ENCODE peak calls at places on chromosomes 3 and 15, in five cellular contexts. G is hepatocyte, Z is colonic mucosa, S is fibroblast of lung, K is dorsolateral prefrontal cortex. C is an unnamed sample.

GRCh38 chr3:56761887-56762605 is 39.7 kb downstream of the ARHGEF3 start:
- DNase-seq in G (no peak), Z (no peak), S (no peak), K (no peak), C (no peak)

GRCh38 chr3:64530434-64531049 is 157.3 kb downstream of the ADAMTS9 start:
- DNase-seq in G (peak; percentile 79), Z (peak; percentile 70), S (peak; percentile 69), K (no peak), C (no peak)

GRCh38 chr3:13123765-13124164 is 50.5 kb upstream of the IQSEC1 start:
- DNase-seq in G (no peak), Z (no peak), S (no peak), K (peak; percentile 13), C (no peak)

GRCh38 chr3:52655895-52656294 is 29.8 kb downstream of the PBRM1 start:
- DNase-seq in G (no peak), Z (no peak), S (no peak), K (no peak), C (no peak)

GRCh38 chr3:127454968-127455367 is 135.6 kb downstream of the TPRA1 start:
- DNase-seq in G (no peak), Z (no peak), S (no peak), K (no peak), C (no peak)

GRCh38 chr3:170222647-170223541 is 670 bp downstream of the PRKCI start:
- DNase-seq in G (peak; percentile 63), Z (peak; percentile 44), S (peak; percentile 45), K (no peak), C (peak; percentile 3)

GRCh38 chr15:31251165-31251564 is 75.5 kb upstream of the KLF13 start:
- DNase-seq in G (no peak), Z (no peak), S (no peak), K (no peak), C (no peak)

GRCh38 chr15:68228971-68229385 is 550 bp downstream of the CLN6 start:
- DNase-seq in G (peak; percentile 15), Z (no peak), S (no peak), K (no peak), C (no peak)

GRCh38 chr3:114052216-114052615 is 4.1 kb downstream of the CCDC191 start:
- DNase-seq in G (no peak), Z (no peak), S (no peak), K (no peak), C (no peak)

GRCh38 chr3:196632033-196632751 is 7.3 kb upstream of the NRROS start:
- DNase-seq in G (peak; percentile 91), Z (peak; percentile 89), S (peak; percentile 50), K (peak; percentile 85), C (peak; percentile 57)

GRCh38 chr15:78651930-78652655 is 11.1 kb upstream of the CHRNB4 start:
- DNase-seq in G (no peak), Z (no peak), S (no peak), K (no peak), C (no peak)

GRCh38 chr15:31275331-31276262 is 51.0 kb upstream of the KLF13 start:
- DNase-seq in G (no peak), Z (no peak), S (no peak), K (no peak), C (no peak)

GRCh38 chr3:81531846-81532245 is 229.6 kb downstream of the GBE1 start:
- DNase-seq in G (no peak), Z (no peak), S (no peak), K (no peak), C (no peak)

GRCh38 chr3:73433681-73434080 is 191.1 kb downstream of the PDZRN3 start:
- DNase-seq in G (no peak), Z (no peak), S (peak; percentile 41), K (peak; percentile 45), C (no peak)

GRCh38 chr15:66886241-66886675 is 179.1 kb upstream of the SMAD3 start:
- DNase-seq in G (no peak), Z (peak; percentile 8), S (no peak), K (no peak), C (no peak)

GRCh38 chr3:186002884-186003472 is 65.2 kb upstream of the TRA2B start:
- DNase-seq in G (no peak), Z (no peak), S (peak; percentile 63), K (no peak), C (no peak)

GRCh38 chr3:139491966-139492365 is 15.7 kb upstream of the RBP2 start:
- DNase-seq in G (no peak), Z (no peak), S (no peak), K (no peak), C (no peak)

DNA sequence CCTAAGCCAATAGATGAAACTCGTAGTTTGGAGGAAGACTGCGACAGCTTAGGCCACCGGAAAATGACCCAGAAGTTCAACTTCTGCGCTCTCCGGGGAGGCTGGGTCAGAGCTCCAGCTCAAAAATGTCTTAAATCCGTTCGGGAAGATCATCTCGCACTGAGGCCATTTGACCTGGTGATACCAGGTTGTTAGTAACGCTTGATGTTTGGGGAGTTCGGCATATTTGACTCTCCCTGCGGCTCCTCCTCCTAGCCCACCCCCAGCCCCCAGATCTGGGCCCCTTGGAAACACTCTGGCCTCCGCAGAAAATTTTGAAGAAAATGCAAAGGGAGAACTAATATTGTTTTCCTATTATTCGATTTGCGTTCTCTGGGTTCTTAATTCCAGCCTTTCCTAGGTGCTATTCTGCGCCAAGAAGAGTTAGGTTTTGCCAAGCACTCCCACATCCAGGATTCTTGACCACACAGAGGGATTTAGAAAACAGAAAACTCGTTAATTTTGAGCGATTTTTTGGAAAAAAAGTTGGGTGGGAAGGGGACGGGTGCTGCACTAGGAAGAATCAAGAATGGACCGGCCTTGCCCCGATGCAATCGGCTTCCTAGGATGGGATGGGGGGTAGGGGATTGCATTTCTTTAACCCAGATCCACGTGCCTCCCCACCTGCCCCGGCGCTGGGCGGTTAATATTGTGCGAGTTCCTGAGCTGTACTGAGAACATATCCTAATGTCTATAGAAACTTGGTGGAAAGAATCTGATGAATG is 50.0 kb downstream of the ZIC4 start:
- DNase-seq in G (no peak), Z (no peak), S (no peak), K (no peak), C (no peak)
- H3K4me3 ChIP-seq in G (no peak overlapping the region), Z (no peak overlapping the region), S (no peak overlapping the region), K (no peak overlapping the region), C (no peak overlapping the region)

GRCh38 chr3:102745881-102746280 is 311.1 kb downstream of the ZPLD1 start:
- DNase-seq in G (no peak), Z (no peak), S (peak; percentile 18), K (no peak), C (no peak)
- TF ChIP-seq CTCF in G (peak; percentile 35), Z (no peak), S (peak; percentile 22), K (no peak), C (no peak)

GRCh38 chr3:161915283-161915682 is 418.7 kb downstream of the OTOL1 start:
- DNase-seq in G (no peak), Z (no peak), S (peak; percentile 2), K (no peak), C (no peak)

GRCh38 chr3:161913786-161914389 is 417.3 kb downstream of the OTOL1 start:
- DNase-seq in G (no peak), Z (no peak), S (peak; percentile 59), K (no peak), C (no peak)

GRCh38 chr3:161920196-161920595 is 423.6 kb downstream of the OTOL1 start:
- DNase-seq in G (no peak), Z (no peak), S (no peak), K (no peak), C (no peak)

GRCh38 chr3:161914703-161915102 is 418.1 kb downstream of the OTOL1 start:
- DNase-seq in G (peak; percentile 62), Z (peak; percentile 19), S (peak; percentile 79), K (peak; percentile 68), C (no peak)
- H3K27ac ChIP-seq in G (no peak overlapping the region), Z (no peak overlapping the region), S (no peak overlapping the region), K (no peak overlapping the region), C (no peak overlapping the region)

GRCh38 chr15:96352594-96353377 is 22.3 kb downstream of the NR2F2 start:
- DNase-seq in G (no peak), Z (no peak), S (peak; percentile 66), K (no peak), C (no peak)

GRCh38 chr15:96350884-96351639 is 20.6 kb downstream of the NR2F2 start:
- DNase-seq in G (no peak), Z (no peak), S (no peak), K (no peak), C (no peak)

GRCh38 chr15:96350321-96350720 is 19.8 kb downstream of the NR2F2 start:
- DNase-seq in G (no peak), Z (peak; percentile 13), S (no peak), K (no peak), C (no peak)

GRCh38 chr15:96353378-96353930 is 23.0 kb downstream of the NR2F2 start:
- DNase-seq in G (no peak), Z (no peak), S (no peak), K (no peak), C (no peak)

DNA sequence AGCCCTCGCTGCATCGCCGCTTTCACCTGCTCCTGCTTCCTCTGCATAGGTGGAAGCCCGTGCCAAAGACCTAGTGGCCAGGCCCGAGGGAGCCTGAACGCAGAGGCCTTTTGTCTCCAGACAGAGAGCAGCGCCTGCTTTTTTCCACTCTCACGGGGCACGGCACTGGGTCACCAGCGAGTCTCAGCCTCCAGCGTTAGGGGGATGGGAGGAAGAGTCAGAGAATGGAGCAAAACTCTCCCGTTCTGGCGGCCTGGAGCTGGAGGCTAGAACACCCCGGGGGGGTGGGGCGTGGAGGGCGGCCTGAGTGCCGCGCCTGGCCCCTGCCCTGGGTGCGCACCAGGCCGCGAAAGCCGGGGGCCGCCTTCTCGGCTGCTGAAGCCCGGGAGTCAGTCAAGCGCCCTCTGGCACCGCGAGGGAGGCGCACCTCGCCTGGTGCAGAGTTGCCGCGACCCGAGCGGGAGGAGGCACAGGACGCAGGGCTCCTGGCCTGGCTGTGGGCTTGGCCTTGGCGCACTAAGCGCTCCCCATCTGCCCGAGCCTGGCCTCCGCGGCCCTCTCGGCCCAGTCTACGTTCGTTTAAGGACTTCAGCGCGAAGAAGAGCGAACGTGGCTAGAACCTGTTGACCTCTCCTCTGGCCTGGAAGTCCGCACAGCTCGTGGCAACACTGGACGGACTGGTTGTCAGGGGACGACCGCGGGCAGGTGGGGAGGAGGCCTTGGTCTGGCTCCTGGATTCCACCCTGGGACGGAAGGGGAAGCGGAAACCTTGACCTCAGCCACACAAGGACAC is 21.5 kb downstream of the NR2F2 start:
- DNase-seq in G (no peak), Z (no peak), S (no peak), K (no peak), C (no peak)
- H3K4me3 ChIP-seq in G (no peak overlapping the region), Z (no peak overlapping the region), S (peak overlapping the region; percentile 10), K (no peak overlapping the region), C (peak overlapping the region; percentile 47)

DNA sequence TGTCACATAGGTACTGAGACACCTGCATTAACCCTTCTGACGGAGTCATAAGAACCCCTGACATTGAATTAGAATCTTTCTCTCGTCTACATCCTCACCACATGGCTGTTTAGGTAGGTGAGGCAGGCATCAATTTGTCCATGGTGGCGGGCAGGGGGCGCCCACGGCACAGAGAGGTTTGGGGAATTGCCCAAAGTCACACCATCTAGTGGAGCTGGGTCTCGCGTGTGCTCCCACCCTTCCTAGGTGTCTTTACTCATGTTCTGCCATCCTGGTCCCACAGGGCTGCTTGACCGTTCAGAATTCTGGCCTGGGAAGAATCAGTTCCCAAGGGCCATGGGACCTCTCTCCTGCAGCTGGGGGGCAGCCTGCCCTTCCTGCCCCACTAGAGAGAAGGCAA is 14.7 kb upstream of the DLL4 start:
- DNase-seq in G (no peak), Z (no peak), S (no peak), K (no peak), C (no peak)
- TF ChIP-seq CTCF in G (no peak), Z (no peak), S (no peak), K (no peak), C (no peak)

GRCh38 chr3:31767920-31768319 is 213.1 kb downstream of the OSBPL10 start:
- DNase-seq in G (no peak), Z (no peak), S (no peak), K (no peak), C (no peak)
- H3K27ac ChIP-seq in G (no peak overlapping the region), Z (no peak overlapping the region), S (no peak overlapping the region), K (no peak overlapping the region), C (no peak overlapping the region)

GRCh38 chr3:112297714-112298113 is 3.7 kb upstream of the SLC9C1 start:
- DNase-seq in G (no peak), Z (no peak), S (no peak), K (no peak), C (no peak)
- H3K4me3 ChIP-seq in G (no peak overlapping the region), Z (no peak overlapping the region), S (no peak overlapping the region), K (no peak overlapping the region), C (no peak overlapping the region)

C was measured in esophagus squamous epithelium.